ENCODE peak calls at places on chromosomes 11 and 22, in nine cellular contexts. Y is psoas muscle, F is prostate gland, I is neuronal stem cell, O is OCI-LY7, V is tibial nerve, S is mucosa of descending colon, J is body of pancreas, P is AG04450. L is an unnamed sample.

GRCh38 chr11:104183572-104183971 is 19.6 kb upstream of the PDGFD start:
- DNase-seq in S (no peak), F (no peak), I (no peak), V (no peak), O (no peak), J (no peak), P (no peak), Y (no peak), L (no peak)

GRCh38 chr22:46547179-46547882 is 9.9 kb upstream of the CELSR1 start:
- DNase-seq in F (peak; percentile 68), S (no peak), V (no peak), I (no peak), J (no peak), Y (peak; percentile 66), P (no peak), O (no peak), L (no peak)

GRCh38 chr11:119185916-119186634 is 800 bp downstream of the NHERF4 start:
- DNase-seq in Y (no peak), F (no peak), S (no peak), I (no peak), O (no peak), V (no peak), P (no peak), J (no peak), L (no peak)

GRCh38 chr11:61120865-61121831 is 18.9 kb downstream of the CD5 start:
- DNase-seq in S (peak; percentile 62), J (peak; percentile 59), O (no peak), Y (no peak), P (no peak), I (no peak), F (no peak), V (no peak), L (peak; percentile 72)

GRCh38 chr11:67099841-67100324 is 19.2 kb upstream of the KDM2A start:
- DNase-seq in J (no peak), V (no peak), O (peak; percentile 27), P (no peak), Y (no peak), S (no peak), I (no peak), F (no peak), L (no peak)

GRCh38 chr11:105553015-105553414 is 56.9 kb upstream of the GRIA4 start:
- DNase-seq in V (no peak), J (no peak), O (no peak), I (no peak), P (peak; percentile 3), Y (no peak), S (no peak), F (no peak), L (no peak)

GRCh38 chr11:72189448-72190250 is 2.3 kb upstream of the FOLR1 start:
- DNase-seq in F (no peak), Y (no peak), O (no peak), J (peak; percentile 14), I (no peak), V (no peak), S (no peak), P (no peak), L (no peak)

GRCh38 chr11:119489087-119489486 is 66.1 kb upstream of the THY1 start:
- DNase-seq in Y (no peak), V (no peak), I (no peak), J (no peak), O (no peak), P (no peak), S (no peak), F (no peak), L (no peak)

GRCh38 chr11:36360833-36361232 is 64.7 kb downstream of the PRR5L start:
- DNase-seq in O (peak; percentile 33), I (no peak), F (no peak), S (no peak), J (no peak), V (no peak), Y (no peak), P (no peak), L (no peak)

GRCh38 chr11:65504671-65505433 is 6.0 kb downstream of the MALAT1 start:
- DNase-seq in P (no peak), F (no peak), I (no peak), V (no peak), S (no peak), O (no peak), J (no peak), Y (no peak), L (no peak)

DNA sequence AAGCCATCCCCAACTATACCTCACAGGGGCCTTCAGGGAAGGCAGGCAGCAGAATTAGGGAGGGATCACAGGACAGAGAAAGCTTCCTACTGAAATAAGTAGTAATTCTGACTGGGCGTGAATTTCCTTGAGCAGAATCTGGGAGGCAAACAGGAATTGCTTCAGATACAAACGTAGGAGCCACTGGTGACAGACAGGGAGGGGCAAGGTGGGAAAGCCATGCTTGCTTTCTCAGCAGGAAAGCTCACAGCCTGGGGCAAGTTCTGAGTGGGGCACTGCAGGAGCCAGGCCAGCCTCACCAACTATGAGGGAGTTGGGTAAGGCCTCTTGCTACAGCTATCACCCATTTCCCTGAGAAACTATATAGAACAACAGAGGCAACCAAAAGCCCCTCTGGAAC is 43.6 kb downstream of the ARHGAP32 start:
- DNase-seq in P (no peak), S (no peak), F (no peak), Y (no peak), I (no peak), O (no peak), J (no peak), V (no peak), L (no peak)
- H3K9me3 ChIP-seq in P (no peaks in the 10 kb centered on the region), S (peaks cover 15% of the 10 kb centered on the region), F (no peaks in the 10 kb centered on the region), Y (peaks cover 11% of the 10 kb centered on the region), I (peaks cover 38% of the 10 kb centered on the region), O (no peaks in the 10 kb centered on the region), J (no peaks in the 10 kb centered on the region), V (no peaks in the 10 kb centered on the region), L (no peaks in the 10 kb centered on the region)

GRCh38 chr11:27721505-27722116 is 21.4 kb upstream of the BDNF start:
- DNase-seq in F (no peak), V (no peak), O (no peak), Y (no peak), I (no peak), S (no peak), P (no peak), J (no peak), L (no peak)
- H3K4me3 ChIP-seq in F (no peak overlapping the region), V (no peak overlapping the region), O (no peak overlapping the region), Y (peak overlapping the region; percentile 54), I (peak overlapping the region; percentile 42), S (no peak overlapping the region), P (peak overlapping the region; percentile 71), J (no peak overlapping the region), L (no peak overlapping the region)

GRCh38 chr11:70043482-70043881 is 34.6 kb upstream of the ANO1 start:
- DNase-seq in J (no peak), F (no peak), S (no peak), Y (no peak), P (no peak), V (no peak), I (no peak), O (no peak), L (no peak)
- H3K9me3 ChIP-seq in J (no peaks in the 10 kb centered on the region), F (no peaks in the 10 kb centered on the region), S (peaks cover 10% of the 10 kb centered on the region), Y (peaks cover 17% of the 10 kb centered on the region), P (peaks cover 25% of the 10 kb centered on the region), V (no peaks in the 10 kb centered on the region), I (no peaks in the 10 kb centered on the region), O (peaks cover 5% of the 10 kb centered on the region), L (peaks cover 7% of the 10 kb centered on the region)

GRCh38 chr11:1761110-1761856 is 2.4 kb downstream of the CTSD start:
- DNase-seq in V (no peak), O (no peak), P (no peak), Y (peak; percentile 53), I (no peak), S (no peak), J (no peak), F (no peak), L (no peak)
- H3K4me3 ChIP-seq in V (peak overlapping the region; percentile 100), O (no peak overlapping the region), P (no peak overlapping the region), Y (peak overlapping the region; percentile 100), I (no peak overlapping the region), S (no peak overlapping the region), J (no peak overlapping the region), F (no peak overlapping the region), L (no peak overlapping the region)

GRCh38 chr11:58787903-58788302 is 56.2 kb upstream of the GLYAT start:
- DNase-seq in O (no peak), S (no peak), J (no peak), F (no peak), Y (no peak), V (no peak), I (no peak), P (no peak), L (no peak)

GRCh38 chr11:58784995-58785394 is 53.3 kb upstream of the GLYAT start:
- DNase-seq in J (no peak), Y (no peak), P (no peak), F (no peak), O (no peak), V (no peak), I (no peak), S (no peak), L (no peak)

GRCh38 chr11:58786693-58787092 is 55.0 kb upstream of the GLYAT start:
- DNase-seq in Y (no peak), V (no peak), I (no peak), F (no peak), P (no peak), S (no peak), J (no peak), O (no peak), L (no peak)

DNA sequence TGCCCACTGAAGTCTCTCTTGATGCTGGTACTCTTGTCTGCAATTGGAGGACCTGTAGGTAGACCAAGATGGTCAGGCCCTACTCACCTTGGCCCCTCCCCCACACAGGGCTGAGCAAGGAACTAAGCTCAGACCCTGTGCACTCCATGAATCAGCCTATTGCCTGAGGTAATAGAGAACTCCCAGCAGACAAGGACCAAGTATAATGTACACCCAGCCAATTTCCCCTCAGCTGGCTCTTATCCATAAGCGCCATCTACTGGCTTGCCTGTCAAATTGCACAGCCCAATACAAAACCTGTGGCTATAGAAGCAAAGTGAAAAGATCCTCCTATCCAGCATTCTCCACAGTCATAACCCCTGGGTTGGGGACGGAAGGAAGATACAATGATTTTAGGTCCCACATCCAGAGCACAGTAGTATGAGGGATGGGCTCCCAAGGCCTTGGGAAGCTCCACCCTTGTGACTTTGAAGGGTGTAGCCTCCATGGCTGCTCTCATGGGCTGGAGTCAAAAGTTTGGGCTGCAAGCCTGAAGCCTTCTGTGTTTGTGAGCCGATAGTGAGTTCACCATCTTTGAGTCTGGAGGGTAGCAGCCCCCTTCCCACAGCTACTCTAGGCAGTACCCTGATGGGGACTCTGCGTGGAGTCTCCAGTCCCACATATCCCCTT is 56.0 kb downstream of the GLYATL2 start:
- DNase-seq in J (peak; percentile 54), P (no peak), S (peak; percentile 28), F (peak; percentile 15), Y (no peak), V (no peak), I (peak; percentile 31), O (peak; percentile 66), L (peak; percentile 65)
- H3K9me3 ChIP-seq in J (no peaks in the 10 kb centered on the region), P (no peaks in the 10 kb centered on the region), S (peaks cover 7% of the 10 kb centered on the region), F (no peaks in the 10 kb centered on the region), Y (no peaks in the 10 kb centered on the region), V (no peaks in the 10 kb centered on the region), I (no peaks in the 10 kb centered on the region), O (peaks cover 10% of the 10 kb centered on the region), L (no peaks in the 10 kb centered on the region)

L was measured in CD8-positive, alpha-beta T cell.